ENCODE peak calls at places on chromosomes 5 and 9, in seven cellular contexts. B is heart right ventricle, W is sigmoid colon, K is cardiac muscle cell, F is A549, N is gastrocnemius medialis, E is brain microvascular endothelial cell. U is an unnamed sample.
A peak's percentile ranks its signal among the peaks of the same experiment; 100 is the strongest.

GRCh38 chr9:134210908-134211810 is 46.8 kb upstream of the RNU6ATAC start:
- DNase-seq in B (peak; percentile 47), E (no peak), W (peak; percentile 75), F (no peak), N (peak; percentile 74), K (no peak), U (no peak)

GRCh38 chr5:10903786-10904560 is 142.9 kb upstream of the DAP start:
- DNase-seq in K (no peak), F (no peak), B (no peak), E (no peak), N (no peak), W (no peak), U (no peak)

GRCh38 chr5:61306531-61307195 is 25.4 kb upstream of the ZSWIM6 start:
- DNase-seq in K (no peak), W (no peak), N (no peak), E (peak; percentile 87), B (no peak), F (no peak), U (peak; percentile 20)

GRCh38 chr9:133003671-133004090 is 25.2 kb downstream of the GFI1B start:
- DNase-seq in W (no peak), K (no peak), N (no peak), E (no peak), F (no peak), B (no peak), U (no peak)

GRCh38 chr5:96809898-96810297 is 2.2 kb upstream of the ERAP1 start:
- DNase-seq in N (no peak), E (no peak), F (no peak), K (no peak), W (no peak), B (no peak), U (no peak)

GRCh38 chr5:56735845-56736641 is 79.3 kb upstream of the MAP3K1 start:
- DNase-seq in F (no peak), E (no peak), K (peak; percentile 72), W (no peak), N (no peak), B (no peak), U (no peak)

GRCh38 chr5:1783214-1783551 is 16.5 kb downstream of the MRPL36 start:
- DNase-seq in K (peak; percentile 79), N (no peak), E (no peak), W (peak; percentile 40), B (no peak), F (no peak), U (peak; percentile 77)

GRCh38 chr5:140041099-140041491 is 2.0 kb downstream of the NRG2 start:
- DNase-seq in W (no peak), B (no peak), E (no peak), K (no peak), F (no peak), N (no peak), U (no peak)

GRCh38 chr5:16616536-16617271 is at the start of gene RETREG1:
- DNase-seq in N (peak; percentile 19), F (peak; percentile 49), B (peak; percentile 68), W (peak; percentile 82), E (no peak), K (peak; percentile 62), U (peak; percentile 75)

GRCh38 chr5:172740483-172741205 is 30.4 kb downstream of the DUSP1 start:
- DNase-seq in B (peak; percentile 83), N (peak; percentile 75), E (peak; percentile 94), W (peak; percentile 94), F (peak; percentile 65), K (no peak), U (no peak)

GRCh38 chr5:6572086-6572824 is 60.6 kb downstream of the NSUN2 start:
- DNase-seq in F (no peak), B (no peak), W (peak; percentile 36), N (no peak), E (no peak), K (no peak), U (no peak)

GRCh38 chr5:80208337-80208736 is 47.5 kb downstream of the SERINC5 start:
- DNase-seq in B (no peak), W (no peak), F (no peak), E (no peak), N (no peak), K (no peak), U (no peak)

GRCh38 chr5:41841325-41841724 is 28.9 kb downstream of the OXCT1 start:
- DNase-seq in F (no peak), E (no peak), N (no peak), K (peak; percentile 5), B (no peak), W (no peak), U (no peak)

GRCh38 chr9:34334337-34334824 is 5.0 kb downstream of the NUDT2 start:
- DNase-seq in B (no peak), W (no peak), N (no peak), E (no peak), K (no peak), F (no peak), U (no peak)

GRCh38 chr9:136297016-136297691 is 6.7 kb downstream of the CCDC187 start:
- DNase-seq in N (no peak), K (no peak), B (no peak), W (no peak), E (no peak), F (no peak), U (no peak)

GRCh38 chr5:74390822-74391221 is 249.7 kb downstream of the ENC1 start:
- DNase-seq in W (no peak), B (no peak), F (no peak), N (no peak), E (no peak), K (no peak), U (no peak)

GRCh38 chr5:74063821-74064598 is 438.0 kb downstream of the ARHGEF28 start:
- DNase-seq in F (no peak), W (no peak), E (peak; percentile 85), K (no peak), B (no peak), N (no peak), U (no peak)

GRCh38 chr9:36665921-36666429 is 93.3 kb downstream of the MELK start:
- DNase-seq in W (no peak), N (no peak), F (no peak), E (peak; percentile 61), B (no peak), K (no peak), U (no peak)

GRCh38 chr5:176663566-176663965 is 16.3 kb downstream of the TSPAN17 start:
- DNase-seq in N (no peak), B (no peak), K (no peak), W (no peak), F (no peak), E (no peak), U (no peak)

GRCh38 chr9:125878241-125878640 is 131.1 kb downstream of the PBX3 start:
- DNase-seq in E (peak; percentile 20), N (no peak), W (no peak), F (no peak), K (no peak), B (no peak), U (no peak)

GRCh38 chr5:132262882-132263547 is 5.5 kb downstream of the PDLIM4 start:
- DNase-seq in K (no peak), B (no peak), W (no peak), E (no peak), N (no peak), F (no peak), U (no peak)

GRCh38 chr5:174793076-174793475 is 68.7 kb downstream of the MSX2 start:
- DNase-seq in N (no peak), B (no peak), E (no peak), K (no peak), F (no peak), W (no peak), U (no peak)

GRCh38 chr5:174794941-174795672 is 70.7 kb downstream of the MSX2 start:
- DNase-seq in N (no peak), F (no peak), W (no peak), E (peak; percentile 45), B (no peak), K (no peak), U (no peak)

GRCh38 chr5:174793684-174794328 is 69.4 kb downstream of the MSX2 start:
- DNase-seq in W (peak; percentile 74), E (peak; percentile 49), K (peak; percentile 74), B (peak; percentile 34), F (no peak), N (peak; percentile 15), U (peak; percentile 75)

GRCh38 chr5:174789596-174789995 is 65.2 kb downstream of the MSX2 start:
- DNase-seq in E (no peak), K (no peak), B (no peak), N (no peak), F (no peak), W (no peak), U (no peak)

DNA sequence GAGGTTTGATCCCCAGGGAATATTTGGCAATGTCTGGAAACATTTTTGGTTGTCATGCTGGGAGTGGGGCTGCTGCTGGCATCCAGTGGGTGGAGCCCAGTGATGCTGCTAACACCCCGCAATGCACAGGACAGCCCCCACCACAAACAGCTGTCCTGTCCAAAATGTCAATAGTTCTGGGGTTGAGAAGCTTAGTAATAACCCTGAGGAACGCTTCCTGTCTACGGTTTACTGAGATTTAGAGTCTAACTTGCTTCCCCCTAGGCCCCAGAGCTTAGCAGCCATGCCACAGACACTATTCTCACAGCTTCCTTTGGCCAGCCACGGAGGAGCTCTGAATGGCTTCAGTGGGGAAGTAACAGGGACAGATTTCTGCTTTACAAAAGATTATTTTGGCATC is 66.5 kb downstream of the MSX2 start:
- DNase-seq in F (no peak), B (no peak), N (no peak), E (no peak), K (peak; percentile 39), W (no peak), U (no peak)
- TF ChIP-seq CTCF in F (no peak), B (no peak), N (no peak), E (no peak), K (no peak), W (no peak), U (no peak)

DNA sequence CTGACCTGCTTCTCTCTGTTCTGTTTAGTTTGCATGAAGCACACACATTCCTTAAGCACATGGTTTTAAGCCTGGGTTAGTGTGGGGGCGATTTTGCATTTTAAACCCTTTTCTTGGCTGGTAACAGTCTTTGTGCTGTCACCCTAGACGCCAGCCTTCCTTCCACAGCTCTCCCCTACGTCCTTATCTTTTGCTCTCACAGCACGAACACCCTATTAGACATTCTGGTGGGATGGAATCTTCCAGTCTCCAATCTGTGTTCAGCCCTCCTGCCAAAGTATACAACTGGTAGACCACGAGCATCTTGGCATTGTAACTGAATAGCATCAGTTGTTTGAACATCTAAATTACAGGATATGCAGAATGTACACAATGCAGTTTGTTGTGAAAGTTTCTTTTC is 316.9 kb upstream of the IRX2 start:
- DNase-seq in E (no peak), N (no peak), W (no peak), B (no peak), K (no peak), F (no peak), U (no peak)
- TF ChIP-seq CTCF in E (no peak), N (no peak), W (no peak), B (no peak), K (no peak), F (no peak), U (no peak)

DNA sequence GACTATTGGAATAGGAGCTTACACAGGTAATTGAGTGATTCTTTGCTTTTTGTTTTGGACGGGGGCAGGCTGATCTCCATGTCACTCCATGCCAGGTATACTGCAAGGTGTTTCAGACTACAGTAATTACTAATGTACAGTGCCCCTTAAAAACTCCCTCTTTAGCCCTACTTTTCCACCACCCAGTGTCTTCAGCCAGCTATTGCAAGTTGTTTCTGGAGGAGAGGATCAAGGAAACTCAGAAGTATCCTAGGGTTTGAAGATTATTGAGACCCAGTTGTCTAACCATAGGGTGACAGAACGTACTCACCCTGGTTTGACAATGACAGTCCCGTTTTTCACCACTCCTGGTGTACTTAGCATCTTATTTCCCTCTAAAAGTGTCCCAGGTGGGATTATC is 13.4 kb downstream of the CFAP95 start:
- DNase-seq in E (no peak), W (no peak), F (no peak), B (no peak), N (no peak), K (no peak), U (no peak)
- TF ChIP-seq CTCF in E (no peak), W (no peak), F (no peak), B (no peak), N (no peak), K (no peak), U (no peak)

GRCh38 chr5:68576805-68577204 is 361.2 kb downstream of the PIK3R1 start:
- DNase-seq in W (no peak), F (no peak), B (no peak), N (no peak), E (no peak), K (no peak), U (no peak)
- TF ChIP-seq CTCF in W (no peak), F (no peak), B (no peak), N (no peak), E (no peak), K (no peak), U (no peak)

U was measured in GM13977.